ENCODE peak calls at places on chromosomes 3 and 15, in nine cellular contexts. P, X, U, J, V, I, B, A and H are unnamed samples.

GRCh38 chr15:31579976-31580375 is 253.3 kb downstream of the KLF13 start:
- DNase-seq in P (no peak), B (no peak), U (no peak), X (no peak), J (no peak), A (no peak), I (no peak), V (no peak), H (no peak)

GRCh38 chr15:47333758-47334157 is 383.5 kb upstream of the SEMA6D start:
- DNase-seq in V (no peak), U (no peak), I (no peak), X (no peak), A (no peak), J (no peak), B (peak), P (no peak), H (no peak)

GRCh38 chr3:118987466-118987865 is 47.2 kb downstream of the IGSF11 start:
- DNase-seq in J (peak), P (no peak), A (peak), U (peak), V (peak), I (no peak), X (no peak), B (peak), H (no peak)

GRCh38 chr3:80063535-80063934 is 295.7 kb upstream of the ROBO1 start:
- DNase-seq in X (no peak), J (no peak), A (no peak), P (no peak), V (no peak), U (no peak), B (no peak), I (no peak), H (no peak)

GRCh38 chr15:89498574-89498906 is 2.2 kb upstream of the RHCG start:
- DNase-seq in V (no peak), J (no peak), P (no peak), X (no peak), B (no peak), I (no peak), A (no peak), U (no peak), H (no peak)

GRCh38 chr15:82739086-82739485 is 29.4 kb upstream of the AP3B2 start:
- DNase-seq in A (no peak), I (no peak), U (no peak), V (no peak), P (peak), X (no peak), J (no peak), B (peak), H (no peak)

GRCh38 chr3:39644176-39644575 is 165.2 kb upstream of the MYRIP start:
- DNase-seq in X (no peak), U (no peak), A (no peak), P (no peak), V (peak), I (no peak), B (peak), J (no peak), H (no peak)

GRCh38 chr3:72485649-72486048 is 362.6 kb downstream of the SHQ1 start:
- DNase-seq in V (peak), B (peak), P (no peak), X (no peak), U (no peak), J (no peak), I (peak), A (peak), H (no peak)

GRCh38 chr3:43765417-43766030 is 74.8 kb downstream of the ABHD5 start:
- DNase-seq in A (no peak), P (peak), V (peak), J (no peak), I (no peak), U (no peak), X (no peak), B (peak), H (no peak)

GRCh38 chr3:172658344-172659245 is 52.3 kb downstream of the NCEH1 start:
- DNase-seq in B (peak), J (no peak), U (peak), A (no peak), I (no peak), X (no peak), P (peak), V (peak), H (no peak)

GRCh38 chr15:40244961-40245523 is 6.2 kb downstream of the PAK6 start:
- DNase-seq in P (peak), J (peak), B (no peak), A (peak), I (peak), U (no peak), V (no peak), X (no peak), H (no peak)

GRCh38 chr15:88395241-88395640 is 71.9 kb downstream of the MRPL46 start:
- DNase-seq in P (no peak), X (no peak), V (no peak), A (no peak), U (no peak), B (no peak), J (no peak), I (no peak), H (no peak)

GRCh38 chr15:51732661-51733060 is 4.8 kb downstream of the LYSMD2 start:
- DNase-seq in B (no peak), X (no peak), J (no peak), A (no peak), V (no peak), P (no peak), I (no peak), U (no peak), H (no peak)

GRCh38 chr3:48157215-48157840 is 30.9 kb downstream of the CDC25A start:
- DNase-seq in J (no peak), I (no peak), A (no peak), U (no peak), B (no peak), P (peak), V (peak), X (no peak), H (no peak)

GRCh38 chr15:78085928-78086327 is 6.4 kb upstream of the SH2D7 start:
- DNase-seq in A (no peak), P (no peak), U (no peak), I (no peak), J (no peak), V (peak), B (peak), X (no peak), H (no peak)

GRCh38 chr15:56934269-56934668 is 15.8 kb downstream of the TCF12 start:
- DNase-seq in B (peak), I (no peak), P (no peak), J (no peak), X (no peak), U (no peak), V (peak), A (no peak), H (no peak)

DNA sequence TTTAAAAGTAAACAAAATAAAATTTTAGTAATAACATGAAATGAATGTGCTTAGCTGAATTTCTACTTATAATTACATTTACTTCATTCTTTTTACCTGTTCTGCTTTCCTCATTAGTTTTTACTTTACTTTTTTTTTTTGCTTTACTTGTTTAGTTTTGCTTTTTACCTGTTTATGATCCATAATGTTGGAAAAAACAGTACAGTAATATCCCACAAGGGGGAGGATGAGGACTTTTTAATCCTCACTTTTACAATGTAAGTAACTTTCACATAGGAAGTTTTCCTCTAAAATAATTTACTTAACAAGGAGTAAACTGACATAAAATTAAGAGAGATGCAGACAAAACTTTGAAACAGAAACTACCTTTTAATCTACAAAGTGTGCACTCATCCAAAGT is 268.7 kb downstream of the TBC1D5 start:
- DNase-seq in V (peak), U (no peak), J (no peak), B (peak), A (no peak), X (no peak), P (peak), I (no peak), H (no peak)
- TF ChIP-seq CTCF in V (peak), U (peak), J (no peak), B (peak), A (no peak), X (no peak), P (peak), I (no peak), H (peak)

GRCh38 chr3:108124337-108125150 is 33.7 kb upstream of the CD47 start:
- DNase-seq in I (no peak), A (no peak), U (no peak), P (no peak), V (peak), B (no peak), J (no peak), X (peak), H (no peak)

GRCh38 chr3:108127301-108127988 is 36.6 kb upstream of the CD47 start:
- DNase-seq in U (no peak), I (no peak), J (no peak), X (peak), P (no peak), V (peak), A (no peak), B (no peak), H (no peak)

GRCh38 chr3:108126348-108126747 is 35.5 kb upstream of the CD47 start:
- DNase-seq in U (no peak), J (no peak), A (no peak), X (no peak), B (no peak), P (no peak), V (no peak), I (no peak), H (no peak)

GRCh38 chr3:108125151-108125540 is 34.3 kb upstream of the CD47 start:
- DNase-seq in P (no peak), A (no peak), X (no peak), J (no peak), B (no peak), I (no peak), V (no peak), U (no peak), H (no peak)

GRCh38 chr3:108125550-108126071 is 34.8 kb upstream of the CD47 start:
- DNase-seq in U (no peak), B (no peak), A (no peak), X (peak), J (no peak), I (no peak), P (no peak), V (no peak), H (no peak)
- TF ChIP-seq CTCF in U (no peak), B (no peak), A (no peak), X (peak), J (no peak), I (no peak), P (no peak), V (no peak), H (no peak)

GRCh38 chr3:121661376-121661775 is 673 bp upstream of the HCLS1 start:
- DNase-seq in J (no peak), I (no peak), B (no peak), X (no peak), P (no peak), A (no peak), V (no peak), U (no peak), H (no peak)

GRCh38 chr3:121658716-121659435 is 1.8 kb downstream of the HCLS1 start:
- DNase-seq in V (no peak), J (no peak), B (no peak), A (no peak), U (no peak), I (no peak), X (no peak), P (no peak), H (no peak)

GRCh38 chr3:121663171-121663847 is 2.6 kb upstream of the HCLS1 start:
- DNase-seq in I (no peak), V (no peak), X (no peak), J (no peak), U (no peak), P (no peak), A (no peak), B (no peak), H (no peak)

GRCh38 chr3:121662742-121663141 is 2.0 kb upstream of the HCLS1 start:
- DNase-seq in J (no peak), V (no peak), P (no peak), U (no peak), A (no peak), I (no peak), X (no peak), B (no peak), H (no peak)

GRCh38 chr3:121660356-121661171 is at the start of gene HCLS1:
- DNase-seq in V (peak), P (no peak), J (peak), B (peak), U (peak), I (peak), A (peak), X (peak), H (no peak)
- TF ChIP-seq CTCF in V (no peak), P (no peak), J (no peak), B (no peak), U (no peak), I (no peak), A (no peak), X (no peak), H (no peak)

GRCh38 chr3:130892759-130893239 is 1.1 kb upstream of the ATP2C1 start:
- DNase-seq in V (peak), J (peak), P (peak), A (peak), U (peak), X (peak), I (peak), B (peak), H (peak)
- TF ChIP-seq CTCF in V (peak), J (peak), P (peak), A (peak), U (peak), X (peak), I (peak), B (peak), H (peak)

GRCh38 chr3:121648219-121648958 is 12.3 kb downstream of the HCLS1 start:
- DNase-seq in J (no peak), V (peak), X (no peak), I (no peak), A (no peak), U (peak), P (no peak), B (peak), H (no peak)
- TF ChIP-seq CTCF in J (no peak), V (no peak), X (no peak), I (no peak), A (no peak), U (peak), P (no peak), B (no peak), H (no peak)

DNA sequence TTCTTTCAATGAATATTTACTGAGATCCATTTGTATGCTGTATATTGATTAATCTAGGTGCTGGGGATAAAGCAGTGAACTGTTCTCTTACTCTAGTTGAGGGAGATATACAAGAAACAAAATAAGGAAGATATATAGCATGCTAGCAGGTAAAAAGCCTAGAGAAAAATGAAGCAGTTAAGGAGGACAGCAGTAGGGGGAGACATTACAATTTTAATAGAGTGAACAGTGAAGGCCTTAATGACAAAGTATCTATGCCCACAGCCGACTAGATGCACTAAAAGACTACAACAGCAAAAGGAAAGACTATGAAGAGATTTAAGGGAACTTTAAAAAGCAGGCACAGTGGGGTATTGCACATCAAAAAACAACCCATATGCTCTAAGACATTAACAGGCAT is 81.4 kb downstream of the XRN1 start:
- DNase-seq in U (no peak), I (no peak), X (no peak), P (peak), J (no peak), B (peak), V (peak), A (no peak), H (no peak)
- TF ChIP-seq CTCF in U (no peak), I (no peak), X (no peak), P (peak), J (no peak), B (peak), V (peak), A (no peak), H (peak)